ENCODE peak calls at places on chromosome 10, in ten cellular contexts. Z, S, Q, R, O, L, M, Y, W and V are unnamed samples.

GRCh38 chr10:47241256-47241655 is 58.7 kb upstream of the GDF10 start:
- DNase-seq in Z (no peak), S (no peak), Q (no peak), R (no peak), O (no peak), L (no peak), M (no peak), Y (no peak), W (no peak), V (no peak)

GRCh38 chr10:21516270-21517131 is 9.0 kb downstream of the SKIDA1 start:
- DNase-seq in Z (no peak), S (no peak), Q (peak; percentile 74), R (peak; percentile 83), O (peak; percentile 30), L (no peak), M (no peak), Y (peak; percentile 75), W (peak; percentile 79), V (peak; percentile 64)

GRCh38 chr10:5595591-5596590 is 70.5 kb downstream of the ASB13 start:
- DNase-seq in Z (peak; percentile 82), S (no peak), Q (no peak), R (no peak), O (no peak), L (peak; percentile 88), M (no peak), Y (no peak), W (peak; percentile 86), V (no peak)

GRCh38 chr10:43136995-43137700 is 1.1 kb upstream of the CSGALNACT2 start:
- DNase-seq in Z (no peak), S (no peak), Q (no peak), R (no peak), O (no peak), L (no peak), M (no peak), Y (peak; percentile 74), W (peak; percentile 53), V (no peak)

GRCh38 chr10:127649642-127650041 is 87.3 kb upstream of the FOXI2 start:
- DNase-seq in Z (no peak), S (no peak), Q (no peak), R (no peak), O (no peak), L (no peak), M (no peak), Y (no peak), W (no peak), V (no peak)

GRCh38 chr10:130074639-130075038 is 36.0 kb downstream of the C10orf143 start:
- DNase-seq in Z (peak; percentile 33), S (no peak), Q (no peak), R (no peak), O (no peak), L (no peak), M (no peak), Y (no peak), W (no peak), V (no peak)

GRCh38 chr10:52677087-52677486 is 95.5 kb downstream of the MBL2 start:
- DNase-seq in Z (no peak), S (no peak), Q (no peak), R (no peak), O (no peak), L (no peak), M (no peak), Y (no peak), W (no peak), V (no peak)

GRCh38 chr10:103110407-103110806 is 82.7 kb downstream of the NT5C2 start:
- DNase-seq in Z (no peak), S (no peak), Q (no peak), R (no peak), O (no peak), L (no peak), M (no peak), Y (no peak), W (no peak), V (no peak)

GRCh38 chr10:89301721-89302445 is at the start of gene IFIT2:
- DNase-seq in Z (peak; percentile 74), S (no peak), Q (peak; percentile 41), R (no peak), O (no peak), L (peak; percentile 67), M (no peak), Y (peak; percentile 51), W (peak; percentile 81), V (peak; percentile 51)

GRCh38 chr10:36681751-36682633 is 443.4 kb upstream of the ANKRD30A start:
- DNase-seq in Z (no peak), S (no peak), Q (no peak), R (no peak), O (no peak), L (no peak), M (no peak), Y (no peak), W (no peak), V (no peak)

GRCh38 chr10:43230909-43231522 is 35.8 kb downstream of the RASGEF1A start:
- DNase-seq in Z (no peak), S (no peak), Q (peak; percentile 1), R (peak; percentile 52), O (no peak), L (no peak), M (no peak), Y (no peak), W (no peak), V (no peak)